ENCODE peak calls at places on chromosomes 3 and 15, in four cellular contexts. U is Karpas-422, Q is PC-3, V is mammary epithelial cell. X is an unnamed sample.

GRCh38 chr3:133038089-133038730 is at the start of gene TMEM108:
- DNase-seq in U (no peak), Q (no peak), V (peak), X (peak)

GRCh38 chr3:86416334-86416733 is 574.6 kb downstream of the VGLL3 start:
- DNase-seq in U (no peak), Q (peak), V (peak), X (no peak)

GRCh38 chr15:91040851-91041250 is 18.5 kb upstream of the VPS33B start:
- DNase-seq in U (no peak), Q (no peak), V (no peak), X (no peak)

GRCh38 chr3:40782086-40782721 is 257.4 kb downstream of the ZNF621 start:
- DNase-seq in U (peak), Q (peak), V (no peak), X (peak)

GRCh38 chr3:64220161-64220560 is 5.1 kb downstream of the PRICKLE2 start:
- DNase-seq in U (no peak), Q (peak), V (no peak), X (peak)

GRCh38 chr15:88375234-88375926 is 91.8 kb downstream of the MRPL46 start:
- DNase-seq in U (no peak), Q (no peak), V (peak), X (peak)

GRCh38 chr3:30644615-30645014 is 38.2 kb downstream of the TGFBR2 start:
- DNase-seq in U (no peak), Q (peak), V (no peak), X (peak)

GRCh38 chr3:110504401-110504800 is 567.2 kb upstream of the NECTIN3 start:
- DNase-seq in U (no peak), Q (no peak), V (no peak), X (no peak)

GRCh38 chr3:183202004-183202722 is 39.6 kb upstream of the LAMP3 start:
- DNase-seq in U (no peak), Q (peak), V (peak), X (no peak)

GRCh38 chr3:113485161-113485609 is 29.8 kb downstream of the SPICE1 start:
- DNase-seq in U (no peak), Q (peak), V (no peak), X (no peak)

GRCh38 chr3:71466483-71466882 is 117.0 kb downstream of the FOXP1 start:
- DNase-seq in U (no peak), Q (peak), V (no peak), X (no peak)

GRCh38 chr3:124694486-124694885 is 35.8 kb upstream of the UMPS start:
- DNase-seq in U (no peak), Q (peak), V (peak), X (no peak)

GRCh38 chr3:81743096-81744025 is 18.1 kb downstream of the GBE1 start:
- DNase-seq in U (no peak), Q (peak), V (peak), X (peak)
- H3K4me2 ChIP-seq in U (no peak), Q (peak), V (peak), X (peak)

DNA sequence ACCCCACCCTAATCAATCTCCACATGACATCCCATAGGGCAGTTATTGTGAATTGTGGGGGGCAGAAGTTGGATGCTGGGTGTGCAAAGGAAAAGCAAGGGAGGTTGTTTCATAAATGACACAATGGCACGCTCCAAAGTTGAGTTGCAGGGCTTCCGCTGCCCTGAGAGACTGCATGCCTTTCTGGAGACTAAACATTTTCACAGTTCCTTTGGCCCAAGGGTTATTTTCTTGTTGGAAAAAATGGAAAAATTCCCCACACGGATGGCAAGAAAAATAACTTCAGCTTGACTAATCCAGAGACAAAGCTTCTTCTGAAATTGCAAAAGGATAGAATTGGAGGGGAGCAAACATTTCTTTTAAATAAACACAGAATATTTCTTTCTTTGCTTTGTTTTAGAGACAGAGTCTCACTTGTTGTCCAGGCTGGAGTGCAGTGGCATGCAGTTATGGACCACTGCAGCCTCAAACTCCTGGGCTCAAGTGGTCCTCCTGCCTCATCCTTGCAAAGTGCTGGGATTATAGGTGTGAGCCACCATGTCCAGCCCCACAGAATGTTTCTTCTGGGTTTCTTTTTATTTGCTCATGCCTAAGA is 19.1 kb upstream of the TPM1 start:
- DNase-seq in U (no peak), Q (no peak), V (peak), X (peak)
- H2AFZ ChIP-seq in U (no peak), Q (no peak), V (peak), X (peak)

GRCh38 chr3:194364652-194365434 is 4.7 kb downstream of the LRRC15 start:
- DNase-seq in U (no peak), Q (no peak), V (no peak), X (peak)
- H3K4me2 ChIP-seq in U (no peak), Q (no peak), V (no peak), X (peak)

GRCh38 chr3:176359211-176359610 is 838.1 kb downstream of the TBL1XR1 start:
- DNase-seq in U (no peak), Q (no peak), V (no peak), X (no peak)

GRCh38 chr3:176357891-176358290 is 839.4 kb downstream of the TBL1XR1 start:
- DNase-seq in U (no peak), Q (no peak), V (no peak), X (no peak)

DNA sequence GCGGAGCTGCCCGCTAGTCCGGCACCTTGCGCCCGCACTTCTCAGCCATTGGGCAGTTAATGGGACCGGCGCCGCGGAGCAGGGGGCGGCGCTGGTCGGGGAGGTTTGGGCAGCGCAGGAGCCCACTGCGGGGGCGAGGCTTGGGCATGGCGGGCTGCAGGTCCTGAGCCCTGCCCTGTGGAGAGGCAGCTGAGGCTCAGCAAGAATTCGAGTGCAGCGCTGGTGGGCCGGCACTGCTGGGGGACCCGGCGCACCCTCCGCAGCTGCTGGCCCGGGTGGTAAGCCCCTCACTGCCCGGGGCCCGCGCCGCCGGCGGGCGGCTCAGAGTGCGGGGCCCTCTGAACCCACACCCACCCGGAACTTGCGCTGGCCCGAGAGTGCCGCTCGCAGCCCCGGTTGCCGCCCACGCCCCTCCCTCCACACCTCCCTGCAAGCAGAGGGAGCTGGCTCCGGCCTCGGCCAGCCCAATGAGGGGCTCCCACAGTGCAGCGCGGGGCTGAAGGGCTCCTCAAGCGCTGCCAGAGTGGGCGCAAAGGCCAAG is 835.0 kb downstream of the TBL1XR1 start:
- DNase-seq in U (no peak), Q (no peak), V (no peak), X (no peak)
- H2AFZ ChIP-seq in U (no peak), Q (no peak), V (no peak), X (no peak)

GRCh38 chr15:84976746-84977345 is 4.8 kb upstream of the PDE8A start:
- DNase-seq in U (no peak), Q (no peak), V (no peak), X (no peak)
- H3K4me2 ChIP-seq in U (no peak), Q (no peak), V (no peak), X (no peak)

GRCh38 chr3:147614210-147614609 is 205.0 kb downstream of the ZIC1 start:
- DNase-seq in U (no peak), Q (no peak), V (no peak), X (no peak)
- H2AFZ ChIP-seq in U (no peak), Q (no peak), V (no peak), X (peak)

DNA sequence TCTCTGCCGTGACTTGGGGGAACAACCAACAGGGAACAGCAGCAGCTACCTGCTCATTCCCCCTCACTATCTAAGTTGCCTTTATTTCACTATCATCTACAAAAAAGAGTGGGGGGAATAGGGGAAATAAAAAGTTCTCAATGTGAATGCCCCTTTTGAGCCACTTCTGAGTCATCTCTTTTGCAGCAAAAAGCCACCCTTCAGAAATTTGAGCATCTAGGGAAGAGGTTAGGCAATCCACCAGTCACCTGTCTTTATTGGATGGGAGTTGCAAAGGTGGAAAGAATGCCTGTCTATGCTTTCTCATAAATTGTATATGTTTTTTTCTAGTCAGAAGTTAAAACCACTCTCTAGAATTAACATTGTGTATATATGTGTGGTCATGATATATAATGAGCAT is 41.1 kb downstream of the GPD1L start:
- DNase-seq in U (no peak), Q (peak), V (peak), X (peak)
- H3K4me2 ChIP-seq in U (no peak), Q (peak), V (no peak), X (no peak)

GRCh38 chr3:111538687-111539086 is 3.3 kb upstream of the CD96 start:
- DNase-seq in U (no peak), Q (peak), V (peak), X (peak)
- H2AFZ ChIP-seq in U (no peak), Q (peak), V (peak), X (no peak)

DNA sequence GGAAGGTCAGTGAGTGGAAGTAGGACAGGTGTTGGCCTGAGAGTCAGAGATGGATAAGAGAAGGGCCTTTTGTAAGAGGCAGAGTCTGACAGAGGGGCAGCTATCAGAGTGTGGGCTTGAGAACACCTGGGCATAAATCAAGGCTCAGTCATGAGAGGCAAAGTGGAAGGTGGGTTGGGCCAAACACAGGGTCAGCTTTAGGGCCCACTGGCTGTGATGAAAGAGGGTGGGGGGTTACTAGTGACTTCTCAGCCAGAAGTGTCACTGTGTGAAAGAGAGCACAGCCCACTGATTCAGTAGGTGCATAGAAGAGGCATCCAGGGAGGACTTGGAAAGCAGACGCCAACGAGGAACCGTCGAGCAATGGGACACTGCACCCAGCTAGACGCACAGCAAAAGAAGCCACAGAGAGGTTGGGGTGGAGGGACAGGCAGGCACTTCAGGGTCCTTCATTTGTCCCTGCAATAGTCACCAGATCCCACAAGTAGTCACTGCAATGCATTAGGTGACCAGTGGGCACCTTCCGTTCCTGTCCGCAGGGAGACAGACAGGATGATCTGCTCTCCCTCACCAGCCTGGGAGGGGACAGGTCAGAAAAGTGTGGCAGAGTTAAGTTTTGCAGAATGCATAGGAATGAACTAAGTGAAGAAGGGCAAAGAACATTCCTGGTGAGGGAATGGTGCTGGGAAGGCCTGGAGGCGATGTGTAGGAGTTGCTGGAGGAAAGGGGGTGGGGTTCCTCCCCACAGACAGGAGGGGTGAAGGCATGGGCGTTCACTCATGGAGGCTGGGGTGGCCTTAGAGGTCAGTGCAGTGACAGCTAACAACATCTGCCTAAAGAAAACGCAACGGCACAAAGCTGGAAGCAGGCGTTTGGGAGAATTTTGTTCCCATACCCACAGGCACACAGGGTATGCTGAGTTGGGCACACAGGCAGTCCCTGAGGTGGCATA is 36.3 kb downstream of the MESD start:
- DNase-seq in U (peak), Q (no peak), V (no peak), X (no peak)
- H3K4me2 ChIP-seq in U (no peak), Q (peak), V (no peak), X (no peak)

X was measured in GM23248.